ENCODE peak calls at places on chromosome 7, in four cellular contexts. One of them, this sample, is unnamed.

GRCh38 chr7:108097703-108098102 is 32.5 kb downstream of the LAMB4 start:
- DNase-seq in heart left ventricle: no peak
- DNase-seq in astrocyte of the spinal cord: no peak
- DNase-seq in cardiac muscle cell: no peak
- DNase-seq in this sample: no peak

GRCh38 chr7:118185163-118185860 is 1.3 kb downstream of the LSM8 start:
- DNase-seq in astrocyte of the spinal cord: peak; percentile 7
- DNase-seq in heart left ventricle: no peak
- DNase-seq in cardiac muscle cell: no peak
- DNase-seq in this sample: no peak

GRCh38 chr7:121069346-121070100 is 81.0 kb downstream of the CPED1 start:
- DNase-seq in heart left ventricle: no peak
- DNase-seq in cardiac muscle cell: no peak
- DNase-seq in astrocyte of the spinal cord: peak; percentile 32
- DNase-seq in this sample: peak; percentile 37

GRCh38 chr7:132901241-132901640 is 180.6 kb downstream of the CHCHD3 start:
- DNase-seq in cardiac muscle cell: no peak
- DNase-seq in astrocyte of the spinal cord: no peak
- DNase-seq in heart left ventricle: no peak
- DNase-seq in this sample: no peak

GRCh38 chr7:13749026-13749425 is 240.4 kb downstream of the ETV1 start:
- DNase-seq in astrocyte of the spinal cord: no peak
- DNase-seq in cardiac muscle cell: no peak
- DNase-seq in heart left ventricle: no peak
- DNase-seq in this sample: no peak

GRCh38 chr7:111388912-111389311 is 173.4 kb downstream of the IMMP2L start:
- DNase-seq in cardiac muscle cell: no peak
- DNase-seq in heart left ventricle: no peak
- DNase-seq in astrocyte of the spinal cord: no peak
- DNase-seq in this sample: no peak

GRCh38 chr7:150567846-150568245 is 656 bp downstream of the GIMAP4 start:
- DNase-seq in cardiac muscle cell: no peak
- DNase-seq in astrocyte of the spinal cord: no peak
- DNase-seq in heart left ventricle: no peak
- DNase-seq in this sample: no peak

GRCh38 chr7:28347964-28348363 is 64.4 kb upstream of the CREB5 start:
- DNase-seq in heart left ventricle: no peak
- DNase-seq in astrocyte of the spinal cord: no peak
- DNase-seq in cardiac muscle cell: peak; percentile 37
- DNase-seq in this sample: peak; percentile 23

GRCh38 chr7:135856356-135857144 is 107.9 kb upstream of the FAM180A start:
- DNase-seq in astrocyte of the spinal cord: peak; percentile 92
- DNase-seq in cardiac muscle cell: no peak
- DNase-seq in heart left ventricle: no peak
- DNase-seq in this sample: peak; percentile 5

GRCh38 chr7:85573346-85573745 is 386.5 kb upstream of the SEMA3D start:
- DNase-seq in heart left ventricle: no peak
- DNase-seq in astrocyte of the spinal cord: no peak
- DNase-seq in cardiac muscle cell: no peak
- DNase-seq in this sample: no peak

GRCh38 chr7:2517004-2517403 is 2.6 kb upstream of the LFNG start:
- DNase-seq in heart left ventricle: no peak
- DNase-seq in astrocyte of the spinal cord: peak; percentile 95
- DNase-seq in cardiac muscle cell: no peak
- DNase-seq in this sample: peak; percentile 88

GRCh38 chr7:50182734-50183133 is 89.7 kb upstream of the ZPBP start:
- DNase-seq in cardiac muscle cell: no peak
- DNase-seq in heart left ventricle: no peak
- DNase-seq in astrocyte of the spinal cord: no peak
- DNase-seq in this sample: no peak

GRCh38 chr7:98167653-98168052 is 43.6 kb upstream of the BHLHA15 start:
- DNase-seq in cardiac muscle cell: no peak
- DNase-seq in astrocyte of the spinal cord: no peak
- DNase-seq in heart left ventricle: no peak
- DNase-seq in this sample: no peak

GRCh38 chr7:144468990-144469732 is 65.7 kb upstream of the NOBOX start:
- DNase-seq in heart left ventricle: no peak
- DNase-seq in cardiac muscle cell: no peak
- DNase-seq in astrocyte of the spinal cord: no peak
- DNase-seq in this sample: peak; percentile 27

GRCh38 chr7:4973728-4974198 is 14.8 kb upstream of the MMD2 start:
- DNase-seq in cardiac muscle cell: peak; percentile 95
- DNase-seq in heart left ventricle: peak; percentile 91
- DNase-seq in astrocyte of the spinal cord: peak; percentile 91
- DNase-seq in this sample: peak; percentile 78
- TF ChIP-seq CTCF in cardiac muscle cell: peak; percentile 88
- TF ChIP-seq CTCF in heart left ventricle: peak; percentile 91
- TF ChIP-seq CTCF in astrocyte of the spinal cord: peak; percentile 81
- TF ChIP-seq CTCF in this sample: peak; percentile 93

GRCh38 chr7:130908345-130909160 is 174.5 kb upstream of the KLF14 start:
- DNase-seq in heart left ventricle: no peak
- DNase-seq in astrocyte of the spinal cord: no peak
- DNase-seq in cardiac muscle cell: no peak
- DNase-seq in this sample: no peak

GRCh38 chr7:130904031-130904757 is 170.2 kb upstream of the KLF14 start:
- DNase-seq in astrocyte of the spinal cord: peak; percentile 94
- DNase-seq in heart left ventricle: no peak
- DNase-seq in cardiac muscle cell: no peak
- DNase-seq in this sample: peak; percentile 88

GRCh38 chr7:130907439-130907838 is 173.4 kb upstream of the KLF14 start:
- DNase-seq in heart left ventricle: no peak
- DNase-seq in cardiac muscle cell: no peak
- DNase-seq in astrocyte of the spinal cord: no peak
- DNase-seq in this sample: no peak

GRCh38 chr7:130904792-130905191 is 170.8 kb upstream of the KLF14 start:
- DNase-seq in astrocyte of the spinal cord: no peak
- DNase-seq in heart left ventricle: no peak
- DNase-seq in cardiac muscle cell: no peak
- DNase-seq in this sample: no peak

DNA sequence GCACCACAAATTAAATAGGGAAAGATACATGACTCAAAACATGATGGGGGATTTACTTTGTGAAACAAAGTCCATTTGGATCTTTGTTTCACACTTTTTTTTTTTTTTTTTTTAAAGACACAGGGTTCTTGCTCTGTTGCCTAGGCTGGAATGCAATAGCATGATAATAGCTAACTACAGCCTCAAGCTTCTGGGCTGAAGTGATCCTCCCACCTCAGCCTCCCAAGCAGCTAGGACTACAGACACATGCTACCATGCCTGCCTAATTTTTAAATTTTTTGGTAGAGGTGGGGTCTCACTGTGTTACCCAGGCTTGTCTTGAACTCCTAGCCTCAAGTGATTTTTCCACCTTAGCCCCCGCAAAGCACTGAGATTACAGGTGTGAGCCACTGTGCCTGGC is 172.6 kb upstream of the KLF14 start:
- DNase-seq in heart left ventricle: no peak
- DNase-seq in cardiac muscle cell: no peak
- DNase-seq in astrocyte of the spinal cord: no peak
- DNase-seq in this sample: no peak
- H3K4me3 ChIP-seq in heart left ventricle: no peak overlapping the region
- H3K4me3 ChIP-seq in cardiac muscle cell: no peak overlapping the region
- H3K4me3 ChIP-seq in astrocyte of the spinal cord: no peak overlapping the region
- H3K4me3 ChIP-seq in this sample: peak overlapping the region; percentile 22

DNA sequence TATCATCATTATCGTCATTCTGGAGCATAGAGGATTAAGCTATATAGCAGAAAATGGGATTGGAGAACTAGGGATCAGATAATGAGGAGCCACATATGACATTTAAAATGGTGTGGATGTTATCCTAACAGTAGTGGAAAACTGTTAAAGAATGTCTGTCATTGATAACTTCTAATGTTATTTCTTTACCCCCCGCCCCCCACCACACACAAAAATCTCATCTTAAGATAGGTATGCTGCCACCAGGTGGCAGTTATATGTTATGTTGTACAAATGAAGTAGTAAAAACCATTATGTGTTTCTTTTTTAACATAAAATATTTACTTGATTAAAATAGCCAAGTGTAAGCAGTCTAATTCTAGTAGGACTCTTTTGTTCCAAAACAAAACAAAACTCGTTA is 13.0 kb downstream of the AKAP9 start:
- DNase-seq in cardiac muscle cell: no peak
- DNase-seq in heart left ventricle: no peak
- DNase-seq in astrocyte of the spinal cord: peak; percentile 42
- DNase-seq in this sample: peak; percentile 7
- TF ChIP-seq CTCF in cardiac muscle cell: peak; percentile 21
- TF ChIP-seq CTCF in heart left ventricle: peak; percentile 14
- TF ChIP-seq CTCF in astrocyte of the spinal cord: peak; percentile 34
- TF ChIP-seq CTCF in this sample: peak; percentile 40

DNA sequence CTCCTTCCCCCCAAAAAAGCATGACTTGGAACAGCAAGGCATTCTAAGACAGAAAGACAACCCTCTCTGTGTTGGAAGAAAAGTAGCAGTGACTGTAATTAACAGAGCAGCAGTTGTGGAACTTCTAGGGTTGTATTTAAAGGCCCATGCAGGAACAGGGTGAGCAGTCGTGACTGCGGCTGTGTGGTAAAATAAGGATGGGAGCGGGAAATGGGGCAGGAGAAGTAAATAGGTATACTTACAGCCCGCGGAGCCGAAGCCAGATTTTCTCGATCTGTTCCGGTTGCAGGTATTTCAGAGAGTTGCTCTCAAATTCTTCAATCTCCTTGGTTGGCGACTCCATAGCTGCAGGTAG is 179 bp downstream of the PDE1C start:
- DNase-seq in astrocyte of the spinal cord: peak; percentile 18
- DNase-seq in heart left ventricle: no peak
- DNase-seq in cardiac muscle cell: no peak
- DNase-seq in this sample: no peak
- H3K4me3 ChIP-seq in astrocyte of the spinal cord: peak overlapping the region; percentile 73
- H3K4me3 ChIP-seq in heart left ventricle: peak overlapping the region; percentile 56
- H3K4me3 ChIP-seq in cardiac muscle cell: peak overlapping the region; percentile 45
- H3K4me3 ChIP-seq in this sample: peak overlapping the region; percentile 64

This sample was measured in brain microvascular endothelial cell.